ENCODE peak calls at places on chromosome 7, in seven cellular contexts. K is cardiac muscle cell; T is mammary epithelial cell; B is NCI-H446 treated with DMSO at 0.1 percent for 48 hours; I is activated CD4-positive, alpha-beta T cell treated with anti-CD3 and anti-CD28 coated beads, Interleukin-2, amount 10 ng/mL, durations not matched to agents 7 days and 5 days; H is endothelial cell; G is NB4. X is an unnamed sample.

GRCh38 chr7:51016546-51016945 is 233.8 kb upstream of the GRB10 start:
- DNase-seq in I (no peak), B (no peak), G (no peak), T (no peak), H (no peak), K (no peak), X (no peak)

GRCh38 chr7:46028246-46028645 is 107.2 kb upstream of the IGFBP3 start:
- DNase-seq in G (no peak), I (no peak), T (no peak), K (no peak), H (no peak), B (no peak), X (no peak)

GRCh38 chr7:66664590-66665293 is 36.1 kb downstream of the KCTD7 start:
- DNase-seq in K (no peak), B (peak), G (no peak), T (no peak), I (no peak), H (no peak), X (no peak)

GRCh38 chr7:51027256-51028127 is 244.8 kb upstream of the GRB10 start:
- DNase-seq in K (no peak), G (no peak), B (no peak), I (no peak), H (no peak), T (no peak), X (no peak)

GRCh38 chr7:35987016-35987415 is 166.0 kb upstream of the EEPD1 start:
- DNase-seq in B (no peak), H (no peak), T (no peak), K (no peak), G (no peak), I (no peak), X (no peak)

GRCh38 chr7:14125998-14126397 is 136.5 kb upstream of the ETV1 start:
- DNase-seq in T (no peak), I (no peak), B (no peak), K (no peak), H (no peak), G (peak), X (no peak)

GRCh38 chr7:138095972-138096935 is 20.0 kb downstream of the AKR1D1 start:
- DNase-seq in H (no peak), G (no peak), B (no peak), T (no peak), I (no peak), K (no peak), X (no peak)

GRCh38 chr7:157306836-157307533 is 29.8 kb upstream of the DNAJB6 start:
- DNase-seq in K (no peak), I (no peak), T (no peak), B (no peak), H (no peak), G (no peak), X (no peak)

GRCh38 chr7:151694441-151694827 is 174.7 kb upstream of the RHEB start:
- DNase-seq in I (no peak), H (no peak), T (no peak), K (no peak), G (peak), B (no peak), X (no peak)

GRCh38 chr7:121557034-121557892 is 161.2 kb upstream of the FAM3C start:
- DNase-seq in B (no peak), H (no peak), I (no peak), K (no peak), G (no peak), T (peak), X (no peak)

GRCh38 chr7:43956022-43956421 is 29.8 kb downstream of the UBE2D4 start:
- DNase-seq in G (no peak), B (no peak), T (no peak), H (no peak), K (no peak), I (no peak), X (no peak)

GRCh38 chr7:132528695-132529094 is 47.6 kb downstream of the PLXNA4 start:
- DNase-seq in I (no peak), H (no peak), G (no peak), T (no peak), K (no peak), B (no peak), X (no peak)

GRCh38 chr7:16594061-16594460 is 51.5 kb downstream of the ANKMY2 start:
- DNase-seq in I (no peak), H (no peak), B (no peak), T (no peak), K (no peak), G (no peak), X (no peak)